ENCODE peak calls at places on chromosomes 12 and 14, in ten cellular contexts. O is GM19239; D is GM23338; E is H9; N is germinal center; G is H4; T is dermis microvascular lymphatic vessel endothelial cell; R is NCI-H1092; S is stimulated activated CD8-positive, alpha-beta memory T cell treated with anti-CD3 and anti-CD28 coated beads, Interleukin-15, amount 100 ng/mL, for 4 hours; A is CD4-positive, CD25-positive, alpha-beta regulatory T cell. C is an unnamed sample.

GRCh38 chr12:9509464-9510166 is 98.1 kb downstream of the KLRB1 start:
- DNase-seq in S (no peak), O (no peak), A (no peak), R (no peak), N (no peak), D (no peak), E (no peak), T (peak), G (peak), C (no peak)

GRCh38 chr12:58433969-58434368 is 486.3 kb downstream of the LRIG3 start:
- DNase-seq in A (no peak), G (no peak), E (no peak), O (no peak), R (no peak), D (no peak), T (no peak), S (no peak), N (no peak), C (no peak)

GRCh38 chr14:69370061-69370460 is 28.0 kb downstream of the ERH start:
- DNase-seq in S (no peak), T (no peak), D (peak), G (no peak), O (no peak), A (no peak), R (no peak), N (no peak), E (no peak), C (no peak)

GRCh38 chr12:108642899-108643654 is 9.4 kb upstream of the SELPLG start:
- DNase-seq in S (no peak), G (no peak), A (no peak), E (no peak), R (no peak), T (no peak), O (no peak), D (no peak), N (no peak), C (no peak)

GRCh38 chr12:22615963-22616501 is 8.9 kb upstream of the ETNK1 start:
- DNase-seq in O (no peak), E (no peak), T (no peak), G (no peak), S (no peak), N (no peak), A (no peak), R (no peak), D (peak), C (no peak)

GRCh38 chr14:104086661-104087461 is 1.4 kb downstream of the ASPG start:
- DNase-seq in T (no peak), N (no peak), G (no peak), D (peak), R (no peak), O (no peak), S (no peak), A (no peak), E (peak), C (peak)

GRCh38 chr12:42868291-42868690 is 278.7 kb upstream of the PRICKLE1 start:
- DNase-seq in S (no peak), E (no peak), T (no peak), R (no peak), D (no peak), N (no peak), A (no peak), G (peak), O (no peak), C (no peak)

GRCh38 chr12:47551426-47551851 is 154.4 kb downstream of the RPAP3 start:
- DNase-seq in N (no peak), T (no peak), O (no peak), R (no peak), G (peak), D (no peak), S (no peak), E (no peak), A (no peak), C (no peak)

GRCh38 chr14:55585854-55586253 is 5.8 kb downstream of the KTN1 start:
- DNase-seq in G (peak), O (no peak), D (no peak), T (no peak), E (no peak), N (no peak), A (no peak), S (no peak), R (no peak), C (no peak)

GRCh38 chr12:76588881-76589565 is 29.5 kb upstream of the OSBPL8 start:
- DNase-seq in S (no peak), D (no peak), G (no peak), R (no peak), O (no peak), A (no peak), E (no peak), N (no peak), T (no peak), C (no peak)

GRCh38 chr14:69429643-69430042 is 31.2 kb downstream of the SLC39A9 start:
- DNase-seq in S (no peak), A (no peak), T (no peak), G (no peak), E (no peak), D (no peak), N (no peak), O (no peak), R (no peak), C (no peak)

GRCh38 chr14:37246427-37246829 is 48.7 kb downstream of the MIPOL1 start:
- DNase-seq in D (peak), N (peak), R (peak), G (peak), E (no peak), S (no peak), O (peak), A (no peak), T (peak), C (peak)

GRCh38 chr12:100799770-100800169 is 5.2 kb downstream of the ANO4 start:
- DNase-seq in G (peak), A (no peak), S (no peak), T (no peak), D (no peak), E (no peak), O (no peak), R (no peak), N (no peak), C (no peak)

C was measured in H7.